ENCODE peak calls at places on chromosomes 12 and 14, in five cellular contexts. G is progenitor cell of endocrine pancreas, A is fibroblast of villous mesenchyme, L is A549, K is cardiac muscle cell. X is an unnamed sample.

GRCh38 chr12:124497658-124498057 is 69.8 kb downstream of the NCOR2 start:
- DNase-seq in L (no peak), K (peak; percentile 77), G (no peak), A (peak; percentile 92), X (no peak)

GRCh38 chr14:73272393-73272792 is 35.1 kb downstream of the PAPLN start:
- DNase-seq in G (no peak), K (no peak), L (no peak), A (no peak), X (no peak)

GRCh38 chr12:131092911-131093901 is 139.5 kb downstream of the ADGRD1 start:
- DNase-seq in K (no peak), A (no peak), L (no peak), G (no peak), X (peak; percentile 13)

GRCh38 chr12:125983784-125984510 is 918.7 kb downstream of the AACS start:
- DNase-seq in K (no peak), G (peak; percentile 30), L (no peak), A (no peak), X (peak; percentile 63)

GRCh38 chr12:40101747-40102146 is 4.1 kb downstream of the SLC2A13 start:
- DNase-seq in G (no peak), K (no peak), L (no peak), A (no peak), X (no peak)

GRCh38 chr14:68245146-68246073 is 425.8 kb downstream of the RAD51B start:
- DNase-seq in K (peak; percentile 92), A (peak; percentile 94), L (no peak), G (no peak), X (no peak)

GRCh38 chr12:47991106-47991550 is 13.1 kb downstream of the COL2A1 start:
- DNase-seq in K (no peak), A (no peak), L (no peak), G (no peak), X (peak; percentile 36)

GRCh38 chr12:112466011-112466422 is 47.3 kb downstream of the PTPN11 start:
- DNase-seq in L (no peak), A (no peak), G (no peak), K (no peak), X (no peak)

GRCh38 chr14:26719514-26719913 is 121.7 kb upstream of the NOVA1 start:
- DNase-seq in L (peak; percentile 73), A (peak; percentile 16), G (no peak), K (peak; percentile 13), X (no peak)

GRCh38 chr12:106058256-106059182 is 80.2 kb downstream of the NUAK1 start:
- DNase-seq in G (no peak), L (no peak), A (peak; percentile 53), K (peak; percentile 54), X (no peak)

GRCh38 chr14:90023176-90023896 is 38.5 kb upstream of the KCNK13 start:
- DNase-seq in K (peak; percentile 35), L (no peak), G (no peak), A (peak; percentile 59), X (no peak)

GRCh38 chr12:48489012-48489411 is 6.7 kb downstream of the C12orf54 start:
- DNase-seq in K (peak; percentile 1), L (no peak), A (peak; percentile 39), G (no peak), X (no peak)

GRCh38 chr12:101795786-101796185 is 35.0 kb downstream of the GNPTAB start:
- DNase-seq in A (no peak), L (no peak), K (no peak), G (no peak), X (no peak)

GRCh38 chr12:124704619-124705018 is 137.2 kb upstream of the NCOR2 start:
- DNase-seq in K (no peak), A (no peak), L (no peak), G (no peak), X (no peak)

GRCh38 chr12:27999521-27999920 is 27.0 kb upstream of the PTHLH start:
- DNase-seq in K (peak; percentile 51), L (no peak), A (peak; percentile 44), G (no peak), X (no peak)

GRCh38 chr12:119621878-119622277 is 28.3 kb downstream of the TMEM233 start:
- DNase-seq in L (no peak), K (no peak), A (no peak), G (no peak), X (no peak)

GRCh38 chr14:101200650-101201516 is 297.4 kb upstream of the RTL1 start:
- DNase-seq in G (no peak), K (no peak), A (no peak), L (no peak), X (no peak)

GRCh38 chr14:104366931-104367810 is 212.4 kb upstream of the C14orf180 start:
- DNase-seq in G (no peak), A (no peak), K (no peak), L (no peak), X (no peak)

GRCh38 chr12:54983536-54984102 is 943 bp downstream of the TESPA1 start:
- DNase-seq in G (no peak), K (no peak), L (no peak), A (no peak), X (no peak)

GRCh38 chr14:61489932-61490331 is 168.6 kb downstream of the PRKCH start:
- DNase-seq in L (peak; percentile 55), K (peak; percentile 67), A (no peak), G (no peak), X (no peak)

GRCh38 chr14:93263416-93263815 is 56.4 kb downstream of the UBR7 start:
- DNase-seq in G (no peak), K (no peak), L (no peak), A (no peak), X (no peak)

GRCh38 chr12:57006809-57007475 is 596 bp upstream of the ZBTB39 start:
- DNase-seq in K (no peak), A (no peak), G (no peak), L (no peak), X (no peak)
- TF ChIP-seq CTCF in K (no peak), A (peak; percentile 5), G (no peak), L (peak; percentile 39), X (no peak)

GRCh38 chr14:32077081-32078029 is at the start of gene ARHGAP5:
- DNase-seq in L (peak; percentile 39), A (peak; percentile 50), K (peak; percentile 52), G (peak; percentile 76), X (peak; percentile 84)
- TF ChIP-seq CTCF in L (no peak), A (peak; percentile 22), K (no peak), G (peak; percentile 38), X (no peak)

GRCh38 chr14:21840765-21841164 is 167.1 kb upstream of the OR4E1 start:
- DNase-seq in L (peak; percentile 50), G (no peak), K (no peak), A (no peak), X (no peak)
- TF ChIP-seq CTCF in L (no peak), G (no peak), K (no peak), A (no peak), X (no peak)

GRCh38 chr12:6947615-6948014 is 3.5 kb upstream of the PTPN6 start:
- DNase-seq in A (no peak), G (no peak), K (no peak), L (no peak), X (no peak)

GRCh38 chr12:6945613-6946012 is 1.8 kb downstream of the C12orf57 start:
- DNase-seq in K (no peak), A (no peak), L (no peak), G (no peak), X (no peak)

GRCh38 chr12:6946920-6947374 is 3.1 kb downstream of the C12orf57 start:
- DNase-seq in K (no peak), A (no peak), G (no peak), L (no peak), X (no peak)

GRCh38 chr12:6944381-6945186 is 762 bp downstream of the C12orf57 start:
- DNase-seq in A (peak; percentile 92), K (peak; percentile 96), G (peak; percentile 89), L (peak; percentile 97), X (peak; percentile 93)

DNA sequence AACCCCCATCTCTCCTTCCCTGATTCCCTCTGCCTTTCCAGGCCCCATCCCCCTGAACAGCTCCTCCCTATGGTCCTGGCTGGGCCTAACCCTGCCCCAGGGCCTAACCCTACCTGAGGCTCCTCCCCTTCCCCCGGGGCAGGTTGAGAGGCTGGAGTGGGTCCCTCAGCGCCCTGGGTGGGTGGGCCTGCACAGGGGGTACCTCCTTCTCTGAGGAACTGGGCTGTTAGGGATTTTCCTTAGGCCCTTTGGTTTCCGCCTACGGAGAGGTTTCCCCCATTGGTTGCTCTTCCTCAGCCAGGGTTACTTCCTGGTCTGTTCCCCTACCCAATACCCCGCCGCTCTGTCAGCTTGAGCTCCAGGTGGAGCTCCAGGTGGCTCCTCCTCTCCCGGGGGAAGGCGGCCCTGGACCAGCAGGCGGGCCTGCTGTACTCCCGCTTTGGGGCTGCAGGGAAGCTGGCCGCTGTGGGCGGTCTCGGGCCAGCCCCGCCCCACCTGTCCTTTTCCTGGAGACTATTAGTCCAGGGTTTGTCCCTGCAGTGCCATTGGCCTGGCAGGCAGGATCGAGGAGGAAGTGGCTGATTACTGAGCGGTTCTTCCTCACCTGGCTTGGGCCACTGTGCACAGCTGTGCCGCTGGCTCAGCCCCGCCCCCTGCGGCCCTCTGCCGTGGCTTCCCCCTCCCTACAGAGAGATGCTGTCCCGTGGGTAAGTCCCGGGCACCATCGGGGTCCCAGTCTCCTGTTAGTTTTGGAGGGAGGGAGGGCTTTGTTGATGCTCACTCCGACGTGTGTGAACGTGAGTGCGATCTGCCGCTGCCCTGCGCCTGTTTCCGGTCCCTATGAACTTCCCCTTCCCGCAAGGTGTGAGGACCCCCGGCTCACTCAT is 2.5 kb downstream of the C12orf57 start:
- DNase-seq in A (no peak), L (peak; percentile 96), G (peak; percentile 99), K (peak; percentile 39), X (peak; percentile 73)
- TF ChIP-seq CTCF in A (no peak), L (no peak), G (peak; percentile 24), K (no peak), X (no peak)

DNA sequence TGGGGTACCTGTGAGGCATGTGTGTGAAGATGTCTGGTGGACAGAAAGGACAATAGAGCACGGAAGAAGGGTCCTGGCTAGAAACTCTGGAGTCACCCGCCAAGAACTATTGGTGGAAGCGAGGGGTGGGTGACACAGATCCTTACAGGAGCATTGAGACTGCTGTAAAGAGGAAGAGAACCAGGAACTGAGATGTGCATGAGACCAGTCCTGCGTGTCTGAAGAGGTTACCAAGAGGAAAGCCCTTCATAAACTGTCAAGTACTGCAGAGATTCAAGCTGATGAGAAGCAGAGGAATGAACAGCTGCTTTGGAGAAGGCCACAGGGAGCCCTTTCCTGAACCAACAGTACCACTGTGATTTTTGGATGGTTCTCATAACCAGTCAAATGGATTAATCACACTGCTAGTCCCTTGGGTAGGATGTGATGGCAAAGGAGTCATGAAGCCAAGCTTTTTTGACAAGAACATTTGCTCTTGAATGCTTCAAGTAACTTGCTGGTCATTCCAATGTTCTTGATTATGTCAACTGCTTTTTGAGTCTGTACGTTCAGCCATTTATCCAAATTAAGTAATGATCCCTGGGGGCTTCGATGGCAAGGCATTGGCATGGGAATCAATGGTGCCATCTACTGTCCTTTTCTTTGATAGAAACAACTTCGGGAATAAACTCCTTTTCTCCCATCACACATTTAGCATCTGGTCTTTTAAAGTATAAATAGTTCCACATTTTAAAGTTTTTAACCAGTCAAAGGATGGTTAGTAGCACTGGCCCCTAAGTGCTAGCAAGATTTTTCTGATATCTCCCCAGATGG is 42.9 kb downstream of the GPR135 start:
- DNase-seq in K (no peak), A (no peak), G (no peak), L (no peak), X (no peak)
- TF ChIP-seq CTCF in K (peak; percentile 14), A (peak; percentile 29), G (no peak), L (peak; percentile 33), X (no peak)

GRCh38 chr14:78399316-78399889 is 229.2 kb downstream of the NRXN3 start:
- DNase-seq in K (peak; percentile 24), A (peak; percentile 1), L (no peak), G (peak; percentile 43), X (no peak)

GRCh38 chr14:78403278-78403815 is 233.2 kb downstream of the NRXN3 start:
- DNase-seq in A (no peak), L (no peak), K (peak; percentile 47), G (no peak), X (no peak)

GRCh38 chr14:78401866-78402265 is 231.7 kb downstream of the NRXN3 start:
- DNase-seq in A (no peak), L (no peak), G (no peak), K (peak; percentile 18), X (no peak)

GRCh38 chr14:78405071-78405856 is 235.1 kb downstream of the NRXN3 start:
- DNase-seq in A (no peak), L (no peak), G (no peak), K (no peak), X (no peak)
- TF ChIP-seq CTCF in A (no peak), L (no peak), G (no peak), K (no peak), X (no peak)